ENCODE peak calls at places on chromosomes 1 and 21, in eight cellular contexts. P is K562, G is endodermal cell, F is tibial artery, C is prostate gland, E is fibroblast of lung, R is OCI-LY7, X is stomach. L is an unnamed sample.
A peak's percentile ranks its signal among the peaks of the same experiment; 100 is the strongest.

GRCh38 chr21:28747464-28747863 is 245.2 kb downstream of the LTN1 start:
- DNase-seq in P (no peak), G (no peak), F (no peak), C (no peak), E (no peak), R (no peak), X (no peak), L (no peak)

GRCh38 chr1:24868016-24868875 is 61.8 kb downstream of the RUNX3 start:
- DNase-seq in P (no peak), G (peak; percentile 35), F (peak; percentile 55), C (no peak), E (no peak), R (no peak), X (no peak), L (no peak)

GRCh38 chr1:117653732-117654484 is 48.1 kb downstream of the TENT5C start:
- DNase-seq in P (no peak), G (no peak), F (peak; percentile 28), C (no peak), E (no peak), R (no peak), X (no peak), L (no peak)

GRCh38 chr1:31798433-31799195 is 17.2 kb downstream of the SPOCD1 start:
- DNase-seq in P (no peak), G (no peak), F (peak; percentile 65), C (no peak), E (peak; percentile 97), R (no peak), X (no peak), L (no peak)

GRCh38 chr1:192952646-192953045 is 106.5 kb downstream of the UCHL5 start:
- DNase-seq in P (no peak), G (no peak), F (no peak), C (no peak), E (peak; percentile 17), R (no peak), X (no peak), L (no peak)

GRCh38 chr21:21025742-21026141 is 27.5 kb downstream of the NCAM2 start:
- DNase-seq in P (no peak), G (no peak), F (no peak), C (no peak), E (no peak), R (no peak), X (no peak), L (no peak)

GRCh38 chr1:31734582-31735107 is 29.5 kb downstream of the ADGRB2 start:
- DNase-seq in P (no peak), G (no peak), F (no peak), C (no peak), E (no peak), R (no peak), X (no peak), L (no peak)

GRCh38 chr1:176897350-176898236 is 266.9 kb downstream of the ASTN1 start:
- DNase-seq in P (peak; percentile 79), G (peak; percentile 95), F (no peak), C (peak; percentile 7), E (peak; percentile 68), R (peak; percentile 67), X (peak; percentile 55), L (peak; percentile 57)

GRCh38 chr1:117657031-117657430 is 51.2 kb downstream of the TENT5C start:
- DNase-seq in P (no peak), G (peak; percentile 67), F (no peak), C (peak; percentile 53), E (peak; percentile 77), R (no peak), X (no peak), L (no peak)

GRCh38 chr1:47440849-47441170 is 3.0 kb downstream of the FOXD2 start:
- DNase-seq in P (no peak), G (no peak), F (no peak), C (no peak), E (no peak), R (no peak), X (no peak), L (no peak)

GRCh38 chr1:47440052-47440848 is 2.4 kb downstream of the FOXD2 start:
- DNase-seq in P (no peak), G (peak; percentile 61), F (no peak), C (no peak), E (no peak), R (no peak), X (no peak), L (no peak)

GRCh38 chr1:47437518-47438320 is at the start of gene FOXD2:
- DNase-seq in P (peak; percentile 98), G (peak; percentile 97), F (peak; percentile 93), C (peak; percentile 66), E (peak; percentile 63), R (peak; percentile 97), X (peak; percentile 87), L (peak; percentile 47)

GRCh38 chr1:47438321-47439150 is 692 bp downstream of the FOXD2 start:
- DNase-seq in P (no peak), G (peak; percentile 74), F (peak; percentile 75), C (no peak), E (no peak), R (no peak), X (no peak), L (no peak)

GRCh38 chr1:47439151-47440051 is 1.6 kb downstream of the FOXD2 start:
- DNase-seq in P (no peak), G (peak; percentile 79), F (no peak), C (no peak), E (no peak), R (no peak), X (no peak), L (no peak)
- H3K4me3 ChIP-seq in P (no peak overlapping the region), G (no peak overlapping the region), F (peak overlapping the region; percentile 76), C (peak overlapping the region; percentile 57), E (no peak overlapping the region), R (no peak overlapping the region), X (peak overlapping the region; percentile 35), L (peak overlapping the region; percentile 56)

GRCh38 chr1:155835548-155835947 is 21.5 kb downstream of the GON4L start:
- DNase-seq in P (peak; percentile 12), G (no peak), F (no peak), C (no peak), E (no peak), R (no peak), X (no peak), L (no peak)

GRCh38 chr1:155844860-155845259 is 12.2 kb downstream of the GON4L start:
- DNase-seq in P (no peak), G (no peak), F (no peak), C (no peak), E (no peak), R (no peak), X (no peak), L (no peak)

GRCh38 chr1:155834296-155834926 is 22.6 kb downstream of the GON4L start:
- DNase-seq in P (peak; percentile 83), G (peak; percentile 66), F (no peak), C (no peak), E (peak; percentile 21), R (no peak), X (no peak), L (no peak)

DNA sequence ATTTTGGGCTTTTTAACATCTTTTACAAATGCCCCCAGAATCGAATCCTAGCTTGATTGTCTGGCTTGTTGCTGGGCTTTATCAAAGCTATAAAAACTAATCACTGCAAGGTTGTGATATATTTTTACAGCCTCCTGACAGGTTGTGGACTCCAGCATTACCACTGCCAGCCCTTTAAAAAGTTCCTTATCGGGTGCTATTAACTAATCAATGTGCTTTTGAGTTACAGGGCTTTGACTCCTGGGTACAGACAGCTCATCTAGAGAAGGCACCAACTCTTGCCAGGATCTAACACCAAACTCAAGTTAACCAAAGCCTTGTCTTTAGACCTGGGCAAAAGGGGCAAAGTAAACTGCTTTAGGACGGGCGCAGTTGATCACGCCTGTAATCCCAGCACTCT is 16.6 kb downstream of the GON4L start:
- DNase-seq in P (no peak), G (peak; percentile 25), F (no peak), C (no peak), E (no peak), R (no peak), X (no peak), L (no peak)
- H3K27ac ChIP-seq in P (no peak overlapping the region), G (no peak overlapping the region), F (no peak overlapping the region), C (no peak overlapping the region), E (no peak overlapping the region), R (no peak overlapping the region), X (no peak overlapping the region), L (no peak overlapping the region)

GRCh38 chr21:44891631-44892031 is 18.1 kb upstream of the PTTG1IP start:
- DNase-seq in P (no peak), G (no peak), F (no peak), C (no peak), E (no peak), R (no peak), X (no peak), L (no peak)
- TF ChIP-seq CTCF in P (no peak), G (no peak), F (no peak), C (no peak), E (no peak), R (no peak), X (no peak), L (no peak)

GRCh38 chr1:156927215-156928042 is 7.0 kb downstream of the LRRC71 start:
- DNase-seq in P (peak; percentile 74), G (peak; percentile 97), F (peak; percentile 75), C (peak; percentile 38), E (peak; percentile 64), R (no peak), X (peak; percentile 75), L (peak; percentile 71)
- H3K4me3 ChIP-seq in P (peak overlapping the region; percentile 30), G (peak overlapping the region; percentile 71), F (peak overlapping the region; percentile 39), C (peak overlapping the region; percentile 14), E (peak overlapping the region; percentile 31), R (no peak overlapping the region), X (peak overlapping the region; percentile 28), L (peak overlapping the region; percentile 32)

GRCh38 chr1:200918006-200918405 is 23.3 kb downstream of the INAVA start:
- DNase-seq in P (no peak), G (no peak), F (no peak), C (no peak), E (no peak), R (no peak), X (no peak), L (no peak)

GRCh38 chr1:200916152-200916551 is 21.5 kb downstream of the INAVA start:
- DNase-seq in P (peak; percentile 57), G (peak; percentile 89), F (peak; percentile 49), C (no peak), E (no peak), R (no peak), X (no peak), L (no peak)

GRCh38 chr1:200916681-200917080 is 22.0 kb downstream of the INAVA start:
- DNase-seq in P (no peak), G (peak; percentile 57), F (peak; percentile 56), C (no peak), E (no peak), R (no peak), X (no peak), L (no peak)

GRCh38 chr1:200919386-200919785 is 24.7 kb downstream of the INAVA start:
- DNase-seq in P (no peak), G (no peak), F (peak; percentile 31), C (no peak), E (no peak), R (no peak), X (no peak), L (no peak)

DNA sequence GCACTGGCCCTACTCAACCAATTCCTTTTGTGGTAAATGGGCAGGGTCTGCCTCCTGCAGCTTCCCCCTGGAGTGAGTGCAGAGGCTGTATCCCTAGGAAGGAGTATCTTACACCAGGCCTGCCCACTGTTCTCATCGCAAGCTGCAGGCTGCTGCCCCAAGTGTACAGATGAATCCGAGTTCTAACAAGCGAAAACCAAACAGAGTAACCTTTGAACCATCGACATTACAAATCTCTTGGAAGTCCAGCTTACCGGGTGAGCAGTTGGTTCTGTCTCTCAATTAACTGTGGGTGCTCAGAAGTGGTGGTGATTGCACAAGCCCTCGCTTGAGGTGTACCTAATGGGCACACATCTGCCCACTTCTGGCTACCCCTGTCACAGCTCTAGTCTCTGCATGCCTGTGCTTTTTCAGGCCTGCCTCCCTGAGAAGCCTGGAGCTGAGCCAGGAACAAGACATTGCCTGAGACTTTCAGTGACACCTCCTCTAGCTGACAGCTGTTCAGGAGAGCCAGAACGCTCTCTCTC is 22.7 kb downstream of the INAVA start:
- DNase-seq in P (no peak), G (no peak), F (peak; percentile 61), C (no peak), E (no peak), R (no peak), X (no peak), L (no peak)
- H3K27ac ChIP-seq in P (no peak overlapping the region), G (peak overlapping the region; percentile 55), F (no peak overlapping the region), C (no peak overlapping the region), E (no peak overlapping the region), R (no peak overlapping the region), X (no peak overlapping the region), L (no peak overlapping the region)